ENCODE peak calls at places on chromosomes 12 and 14, in six cellular contexts. P, S, M, E, T and L are unnamed samples.

GRCh38 chr14:102486513-102487203 is 22.9 kb downstream of the ANKRD9 start:
- DNase-seq in P (no peak), S (no peak), M (no peak), E (no peak), T (no peak), L (no peak)

GRCh38 chr12:10363922-10364838 is 25.7 kb downstream of the KLRK1 start:
- DNase-seq in P (peak), S (no peak), M (no peak), E (peak), T (no peak), L (no peak)

GRCh38 chr12:6279256-6279628 is 31.2 kb upstream of the PLEKHG6 start:
- DNase-seq in P (no peak), S (no peak), M (no peak), E (no peak), T (no peak), L (no peak)

GRCh38 chr12:105382771-105383632 is 52.5 kb downstream of the C12orf75 start:
- DNase-seq in P (no peak), S (no peak), M (no peak), E (peak), T (peak), L (peak)

GRCh38 chr14:94893411-94894160 is 123.7 kb upstream of the GSC start:
- DNase-seq in P (no peak), S (no peak), M (no peak), E (no peak), T (no peak), L (no peak)

GRCh38 chr14:73239463-73240241 is 2.3 kb downstream of the PAPLN start:
- DNase-seq in P (peak), S (peak), M (peak), E (peak), T (no peak), L (no peak)

GRCh38 chr14:61573748-61574513 is 121.4 kb upstream of the HIF1A start:
- DNase-seq in P (no peak), S (no peak), M (no peak), E (peak), T (no peak), L (no peak)

GRCh38 chr12:47303207-47303606 is 223.4 kb upstream of the AMIGO2 start:
- DNase-seq in P (no peak), S (no peak), M (no peak), E (peak), T (no peak), L (no peak)

GRCh38 chr14:35254736-35255135 is 37.4 kb upstream of the PSMA6 start:
- DNase-seq in P (no peak), S (no peak), M (no peak), E (no peak), T (no peak), L (no peak)

GRCh38 chr12:1515428-1515827 is 79.0 kb downstream of the FBXL14 start:
- DNase-seq in P (no peak), S (no peak), M (no peak), E (no peak), T (no peak), L (no peak)

GRCh38 chr12:48924617-48925217 is 575 bp downstream of the FKBP11 start:
- DNase-seq in P (peak), S (peak), M (peak), E (peak), T (no peak), L (peak)

GRCh38 chr12:6315184-6315583 is 4.7 kb downstream of the PLEKHG6 start:
- DNase-seq in P (no peak), S (no peak), M (no peak), E (no peak), T (no peak), L (no peak)

GRCh38 chr14:103073876-103074698 is 9.9 kb upstream of the LBHD2 start:
- DNase-seq in P (no peak), S (no peak), M (no peak), E (no peak), T (no peak), L (no peak)

GRCh38 chr14:30808576-30808975 is 65.8 kb upstream of the COCH start:
- DNase-seq in P (no peak), S (no peak), M (no peak), E (no peak), T (no peak), L (no peak)

GRCh38 chr12:104695453-104696148 is 238.9 kb downstream of the CHST11 start:
- DNase-seq in P (peak), S (no peak), M (no peak), E (peak), T (no peak), L (no peak)

GRCh38 chr14:30725763-30726162 is 103.6 kb downstream of the SCFD1 start:
- DNase-seq in P (no peak), S (no peak), M (no peak), E (no peak), T (no peak), L (no peak)

GRCh38 chr14:101963611-101964296 is 619 bp upstream of the DYNC1H1 start:
- DNase-seq in P (no peak), S (no peak), M (no peak), E (no peak), T (no peak), L (no peak)